ENCODE peak calls at places on chromosomes 2 and 18, in six cellular contexts. I is hypothalamus, V is GM12892, J is AG10803, Z is cardiac muscle cell, F is NCI-H2081. M is an unnamed sample.

GRCh38 chr2:48508461-48509124 is 21.4 kb upstream of the STON1 start:
- DNase-seq in V (no peak), I (no peak), J (peak), F (no peak), Z (peak), M (no peak)

GRCh38 chr2:160289803-160290202 is 89.7 kb upstream of the ITGB6 start:
- DNase-seq in I (no peak), V (no peak), Z (no peak), F (no peak), J (peak), M (no peak)

GRCh38 chr2:101173707-101174295 is 22.6 kb upstream of the TBC1D8 start:
- DNase-seq in J (no peak), F (no peak), V (no peak), Z (no peak), I (no peak), M (no peak)

GRCh38 chr2:173149491-173149890 is 73.8 kb downstream of the MAP3K20 start:
- DNase-seq in I (no peak), Z (no peak), J (no peak), V (no peak), F (no peak), M (no peak)

GRCh38 chr2:161745866-161746614 is 121.8 kb downstream of the SLC4A10 start:
- DNase-seq in I (no peak), V (no peak), F (peak), J (no peak), Z (no peak), M (no peak)

GRCh38 chr2:56128235-56128634 is 55.6 kb upstream of the CCDC85A start:
- DNase-seq in F (no peak), J (no peak), I (no peak), V (no peak), Z (no peak), M (no peak)

GRCh38 chr2:40096360-40096759 is 317.3 kb upstream of the THUMPD2 start:
- DNase-seq in F (no peak), Z (no peak), I (no peak), V (no peak), J (peak), M (no peak)

GRCh38 chr2:216775043-216775453 is 79.7 kb upstream of the IGFBP5 start:
- DNase-seq in V (no peak), J (peak), Z (peak), I (no peak), F (no peak), M (no peak)

GRCh38 chr2:120683081-120683480 is 52.6 kb upstream of the GLI2 start:
- DNase-seq in J (peak), F (no peak), I (no peak), Z (no peak), V (no peak), M (no peak)

GRCh38 chr18:24086082-24086481 is 52.8 kb upstream of the CABYR start:
- DNase-seq in Z (no peak), F (peak), V (no peak), I (no peak), J (no peak), M (no peak)

GRCh38 chr2:189685540-189686229 is 11.2 kb downstream of the ANKAR start:
- DNase-seq in F (no peak), I (no peak), V (no peak), J (peak), Z (no peak), M (no peak)

GRCh38 chr2:150997702-150998480 is 263.8 kb downstream of the RBM43 start:
- DNase-seq in I (no peak), V (no peak), J (peak), Z (no peak), F (no peak), M (no peak)

GRCh38 chr2:166895243-166895642 is 7.0 kb downstream of the XIRP2 start:
- DNase-seq in Z (no peak), I (no peak), J (no peak), F (no peak), V (no peak), M (no peak)

GRCh38 chr2:148545387-148546256 is 98.9 kb upstream of the EPC2 start:
- DNase-seq in I (no peak), J (no peak), V (no peak), F (no peak), Z (no peak), M (no peak)

GRCh38 chr18:63603772-63604171 is 16.6 kb downstream of the SERPINB13 start:
- DNase-seq in J (peak), V (peak), F (no peak), Z (no peak), I (no peak), M (no peak)

GRCh38 chr2:122236152-122236892 is 480.9 kb downstream of the TSN start:
- DNase-seq in I (no peak), F (no peak), Z (no peak), J (peak), V (no peak), M (peak)

GRCh38 chr2:206867006-206867405 is 72.3 kb upstream of the CPO start:
- DNase-seq in Z (no peak), I (no peak), F (no peak), J (no peak), V (no peak), M (no peak)

GRCh38 chr2:102639429-102639828 is 20.1 kb downstream of the SLC9A2 start:
- DNase-seq in I (no peak), Z (no peak), V (no peak), J (no peak), F (no peak), M (no peak)

GRCh38 chr18:76058146-76058545 is 436.9 kb downstream of the ZNF516 start:
- DNase-seq in I (no peak), V (no peak), Z (no peak), J (no peak), F (no peak), M (no peak)

M was measured in NCI-H2171.